ENCODE peak calls at places on chromosomes 16 and 17, in five cellular contexts. One of them, this sample, is unnamed.

GRCh38 chr17:7562208-7562605 is 488 bp downstream of the SENP3 start:
- DNase-seq in left cardiac atrium: no peak
- DNase-seq in naive thymus-derived CD4-positive, alpha-beta T cell: no peak
- DNase-seq in activated CD8-positive, alpha-beta memory T cell treated with anti-CD3 and anti-CD28 coated beads for 24 hours: no peak
- DNase-seq in Right ventricle myocardium superior: no peak
- DNase-seq in this sample: no peak

GRCh38 chr16:48636521-48636920 is 26.5 kb upstream of the N4BP1 start:
- DNase-seq in left cardiac atrium: no peak
- DNase-seq in naive thymus-derived CD4-positive, alpha-beta T cell: no peak
- DNase-seq in activated CD8-positive, alpha-beta memory T cell treated with anti-CD3 and anti-CD28 coated beads for 24 hours: no peak
- DNase-seq in Right ventricle myocardium superior: no peak
- DNase-seq in this sample: no peak

GRCh38 chr17:7914771-7915610 is 1.1 kb downstream of the RNF227 start:
- DNase-seq in left cardiac atrium: peak; percentile 37
- DNase-seq in naive thymus-derived CD4-positive, alpha-beta T cell: no peak
- DNase-seq in activated CD8-positive, alpha-beta memory T cell treated with anti-CD3 and anti-CD28 coated beads for 24 hours: no peak
- DNase-seq in Right ventricle myocardium superior: no peak
- DNase-seq in this sample: no peak

GRCh38 chr17:15999974-16000827 is 577 bp downstream of the TTC19 start:
- DNase-seq in left cardiac atrium: peak; percentile 48
- DNase-seq in naive thymus-derived CD4-positive, alpha-beta T cell: peak; percentile 21
- DNase-seq in activated CD8-positive, alpha-beta memory T cell treated with anti-CD3 and anti-CD28 coated beads for 24 hours: no peak
- DNase-seq in Right ventricle myocardium superior: peak; percentile 52
- DNase-seq in this sample: peak; percentile 84

GRCh38 chr16:1613240-1613639 is 1.1 kb downstream of the CRAMP1 start:
- DNase-seq in left cardiac atrium: no peak
- DNase-seq in naive thymus-derived CD4-positive, alpha-beta T cell: peak; percentile 17
- DNase-seq in activated CD8-positive, alpha-beta memory T cell treated with anti-CD3 and anti-CD28 coated beads for 24 hours: peak; percentile 61
- DNase-seq in Right ventricle myocardium superior: no peak
- DNase-seq in this sample: peak; percentile 30

GRCh38 chr17:3657874-3658783 is 10.2 kb downstream of the TAX1BP3 start:
- DNase-seq in left cardiac atrium: no peak
- DNase-seq in naive thymus-derived CD4-positive, alpha-beta T cell: no peak
- DNase-seq in activated CD8-positive, alpha-beta memory T cell treated with anti-CD3 and anti-CD28 coated beads for 24 hours: no peak
- DNase-seq in Right ventricle myocardium superior: no peak
- DNase-seq in this sample: no peak

GRCh38 chr16:65463652-65464260 is 341.9 kb upstream of the CDH11 start:
- DNase-seq in left cardiac atrium: no peak
- DNase-seq in naive thymus-derived CD4-positive, alpha-beta T cell: no peak
- DNase-seq in activated CD8-positive, alpha-beta memory T cell treated with anti-CD3 and anti-CD28 coated beads for 24 hours: no peak
- DNase-seq in Right ventricle myocardium superior: no peak
- DNase-seq in this sample: no peak

GRCh38 chr17:45850468-45850867 is 5.8 kb downstream of the SPPL2C start:
- DNase-seq in left cardiac atrium: no peak
- DNase-seq in naive thymus-derived CD4-positive, alpha-beta T cell: no peak
- DNase-seq in activated CD8-positive, alpha-beta memory T cell treated with anti-CD3 and anti-CD28 coated beads for 24 hours: no peak
- DNase-seq in Right ventricle myocardium superior: no peak
- DNase-seq in this sample: no peak

GRCh38 chr17:67772679-67773078 is 52.6 kb upstream of the BPTF start:
- DNase-seq in left cardiac atrium: no peak
- DNase-seq in naive thymus-derived CD4-positive, alpha-beta T cell: no peak
- DNase-seq in activated CD8-positive, alpha-beta memory T cell treated with anti-CD3 and anti-CD28 coated beads for 24 hours: no peak
- DNase-seq in Right ventricle myocardium superior: no peak
- DNase-seq in this sample: no peak

GRCh38 chr17:69454051-69454450 is 39.6 kb downstream of the MAP2K6 start:
- DNase-seq in left cardiac atrium: no peak
- DNase-seq in naive thymus-derived CD4-positive, alpha-beta T cell: no peak
- DNase-seq in activated CD8-positive, alpha-beta memory T cell treated with anti-CD3 and anti-CD28 coated beads for 24 hours: no peak
- DNase-seq in Right ventricle myocardium superior: no peak
- DNase-seq in this sample: no peak

GRCh38 chr17:31585280-31585630 is 193.8 kb downstream of the RAB11FIP4 start:
- DNase-seq in left cardiac atrium: no peak
- DNase-seq in naive thymus-derived CD4-positive, alpha-beta T cell: no peak
- DNase-seq in activated CD8-positive, alpha-beta memory T cell treated with anti-CD3 and anti-CD28 coated beads for 24 hours: no peak
- DNase-seq in Right ventricle myocardium superior: no peak
- DNase-seq in this sample: no peak

GRCh38 chr17:48725005-48725293 is 2.0 kb downstream of the PRAC2 start:
- DNase-seq in left cardiac atrium: no peak
- DNase-seq in naive thymus-derived CD4-positive, alpha-beta T cell: no peak
- DNase-seq in activated CD8-positive, alpha-beta memory T cell treated with anti-CD3 and anti-CD28 coated beads for 24 hours: no peak
- DNase-seq in Right ventricle myocardium superior: no peak
- DNase-seq in this sample: no peak

GRCh38 chr16:57594531-57595031 is 33.8 kb upstream of the ADGRG1 start:
- DNase-seq in left cardiac atrium: no peak
- DNase-seq in naive thymus-derived CD4-positive, alpha-beta T cell: no peak
- DNase-seq in activated CD8-positive, alpha-beta memory T cell treated with anti-CD3 and anti-CD28 coated beads for 24 hours: peak; percentile 52
- DNase-seq in Right ventricle myocardium superior: no peak
- DNase-seq in this sample: no peak

GRCh38 chr17:18182190-18182977 is 1.2 kb upstream of the ALKBH5 start:
- DNase-seq in left cardiac atrium: peak; percentile 55
- DNase-seq in naive thymus-derived CD4-positive, alpha-beta T cell: no peak
- DNase-seq in activated CD8-positive, alpha-beta memory T cell treated with anti-CD3 and anti-CD28 coated beads for 24 hours: no peak
- DNase-seq in Right ventricle myocardium superior: peak; percentile 69
- DNase-seq in this sample: peak; percentile 46

GRCh38 chr17:16215002-16215272 is 397 bp downstream of the NCOR1 start:
- DNase-seq in left cardiac atrium: peak; percentile 47
- DNase-seq in naive thymus-derived CD4-positive, alpha-beta T cell: no peak
- DNase-seq in activated CD8-positive, alpha-beta memory T cell treated with anti-CD3 and anti-CD28 coated beads for 24 hours: no peak
- DNase-seq in Right ventricle myocardium superior: peak; percentile 74
- DNase-seq in this sample: peak; percentile 75

GRCh38 chr17:82257473-82257872 is 16.0 kb downstream of the CSNK1D start:
- DNase-seq in left cardiac atrium: no peak
- DNase-seq in naive thymus-derived CD4-positive, alpha-beta T cell: no peak
- DNase-seq in activated CD8-positive, alpha-beta memory T cell treated with anti-CD3 and anti-CD28 coated beads for 24 hours: peak; percentile 87
- DNase-seq in Right ventricle myocardium superior: peak; percentile 60
- DNase-seq in this sample: peak; percentile 37

GRCh38 chr16:71738820-71739219 is 14.3 kb upstream of the PHLPP2 start:
- DNase-seq in left cardiac atrium: no peak
- DNase-seq in naive thymus-derived CD4-positive, alpha-beta T cell: no peak
- DNase-seq in activated CD8-positive, alpha-beta memory T cell treated with anti-CD3 and anti-CD28 coated beads for 24 hours: no peak
- DNase-seq in Right ventricle myocardium superior: no peak
- DNase-seq in this sample: no peak

GRCh38 chr17:60563743-60564142 is 36.2 kb upstream of the PPM1D start:
- DNase-seq in left cardiac atrium: no peak
- DNase-seq in naive thymus-derived CD4-positive, alpha-beta T cell: no peak
- DNase-seq in activated CD8-positive, alpha-beta memory T cell treated with anti-CD3 and anti-CD28 coated beads for 24 hours: no peak
- DNase-seq in Right ventricle myocardium superior: no peak
- DNase-seq in this sample: no peak

GRCh38 chr16:69613283-69614154 is 47.8 kb downstream of the NFAT5 start:
- DNase-seq in left cardiac atrium: no peak
- DNase-seq in naive thymus-derived CD4-positive, alpha-beta T cell: no peak
- DNase-seq in activated CD8-positive, alpha-beta memory T cell treated with anti-CD3 and anti-CD28 coated beads for 24 hours: no peak
- DNase-seq in Right ventricle myocardium superior: no peak
- DNase-seq in this sample: no peak

GRCh38 chr17:76543482-76544122 is 3.8 kb downstream of the PRCD start:
- DNase-seq in left cardiac atrium: no peak
- DNase-seq in naive thymus-derived CD4-positive, alpha-beta T cell: no peak
- DNase-seq in activated CD8-positive, alpha-beta memory T cell treated with anti-CD3 and anti-CD28 coated beads for 24 hours: no peak
- DNase-seq in Right ventricle myocardium superior: no peak
- DNase-seq in this sample: peak; percentile 34

GRCh38 chr16:9039208-9039607 is 52.2 kb upstream of the HAPSTR1 start:
- DNase-seq in left cardiac atrium: no peak
- DNase-seq in naive thymus-derived CD4-positive, alpha-beta T cell: no peak
- DNase-seq in activated CD8-positive, alpha-beta memory T cell treated with anti-CD3 and anti-CD28 coated beads for 24 hours: no peak
- DNase-seq in Right ventricle myocardium superior: no peak
- DNase-seq in this sample: peak; percentile 23

GRCh38 chr17:19270951-19271611 is 33.9 kb downstream of the EPN2 start:
- DNase-seq in left cardiac atrium: peak; percentile 70
- DNase-seq in naive thymus-derived CD4-positive, alpha-beta T cell: no peak
- DNase-seq in activated CD8-positive, alpha-beta memory T cell treated with anti-CD3 and anti-CD28 coated beads for 24 hours: no peak
- DNase-seq in Right ventricle myocardium superior: peak; percentile 69
- DNase-seq in this sample: no peak

GRCh38 chr17:50273654-50274040 is 619 bp upstream of the TMEM92 start:
- DNase-seq in left cardiac atrium: no peak
- DNase-seq in naive thymus-derived CD4-positive, alpha-beta T cell: no peak
- DNase-seq in activated CD8-positive, alpha-beta memory T cell treated with anti-CD3 and anti-CD28 coated beads for 24 hours: no peak
- DNase-seq in Right ventricle myocardium superior: no peak
- DNase-seq in this sample: no peak

GRCh38 chr16:49473773-49474172 is 100.2 kb downstream of the C16orf78 start:
- DNase-seq in left cardiac atrium: peak; percentile 8
- DNase-seq in naive thymus-derived CD4-positive, alpha-beta T cell: no peak
- DNase-seq in activated CD8-positive, alpha-beta memory T cell treated with anti-CD3 and anti-CD28 coated beads for 24 hours: no peak
- DNase-seq in Right ventricle myocardium superior: no peak
- DNase-seq in this sample: no peak

GRCh38 chr17:6561446-6561845 is 5.1 kb upstream of the PITPNM3 start:
- DNase-seq in left cardiac atrium: no peak
- DNase-seq in naive thymus-derived CD4-positive, alpha-beta T cell: no peak
- DNase-seq in activated CD8-positive, alpha-beta memory T cell treated with anti-CD3 and anti-CD28 coated beads for 24 hours: no peak
- DNase-seq in Right ventricle myocardium superior: no peak
- DNase-seq in this sample: no peak

GRCh38 chr17:30291571-30292489 is at the start of gene BLMH:
- DNase-seq in left cardiac atrium: peak; percentile 88
- DNase-seq in naive thymus-derived CD4-positive, alpha-beta T cell: peak; percentile 61
- DNase-seq in activated CD8-positive, alpha-beta memory T cell treated with anti-CD3 and anti-CD28 coated beads for 24 hours: peak; percentile 94
- DNase-seq in Right ventricle myocardium superior: peak; percentile 89
- DNase-seq in this sample: peak; percentile 83

GRCh38 chr17:56489980-56490379 is 103.5 kb upstream of the NOG start:
- DNase-seq in left cardiac atrium: no peak
- DNase-seq in naive thymus-derived CD4-positive, alpha-beta T cell: no peak
- DNase-seq in activated CD8-positive, alpha-beta memory T cell treated with anti-CD3 and anti-CD28 coated beads for 24 hours: no peak
- DNase-seq in Right ventricle myocardium superior: no peak
- DNase-seq in this sample: no peak

This sample was measured in neural progenitor cell.